ENCODE peak calls at places on chromosomes 16 and 17, in seven cellular contexts. W, L, F, V, E, I and N are unnamed samples.

GRCh38 chr17:79214940-79215604 is 140.4 kb downstream of the ENGASE start:
- DNase-seq in L (no peak), I (no peak), F (no peak), E (no peak), V (no peak), W (no peak), N (no peak)

GRCh38 chr17:32591428-32591827 is 104.6 kb downstream of the CDK5R1 start:
- DNase-seq in V (no peak), I (no peak), L (no peak), E (no peak), W (no peak), F (no peak), N (no peak)

GRCh38 chr17:40436631-40437030 is 6.6 kb upstream of the IGFBP4 start:
- DNase-seq in I (no peak), L (peak; percentile 0), V (no peak), E (no peak), W (no peak), F (no peak), N (no peak)

GRCh38 chr17:78561166-78561565 is 16.0 kb downstream of the DNAH17 start:
- DNase-seq in F (no peak), L (no peak), W (no peak), I (no peak), V (no peak), E (no peak), N (no peak)

GRCh38 chr17:42459983-42460300 is 1.3 kb downstream of the ATP6V0A1 start:
- DNase-seq in V (no peak), L (no peak), E (no peak), W (no peak), F (no peak), I (no peak), N (peak; percentile 31)

GRCh38 chr17:10022416-10022815 is 117.3 kb upstream of the RCVRN start:
- DNase-seq in I (no peak), F (peak; percentile 35), V (no peak), W (no peak), E (no peak), L (no peak), N (no peak)

GRCh38 chr16:21158208-21159110 is at the start of gene LDAF1:
- DNase-seq in W (peak; percentile 74), L (peak; percentile 79), E (peak; percentile 70), I (peak; percentile 26), F (peak; percentile 89), V (peak; percentile 85), N (peak; percentile 69)

GRCh38 chr16:68283840-68284595 is 19.7 kb downstream of the SLC7A6 start:
- DNase-seq in W (no peak), L (no peak), E (no peak), F (peak; percentile 56), I (no peak), V (no peak), N (no peak)

GRCh38 chr16:83990492-83990891 is 22.4 kb downstream of the NECAB2 start:
- DNase-seq in V (no peak), F (no peak), I (no peak), W (no peak), L (no peak), E (no peak), N (no peak)

GRCh38 chr16:15498427-15499175 is 64.2 kb downstream of the BMERB1 start:
- DNase-seq in L (no peak), W (no peak), V (no peak), I (no peak), F (no peak), E (no peak), N (no peak)

GRCh38 chr16:14284930-14285541 is 213.9 kb downstream of the MRTFB start:
- DNase-seq in I (no peak), W (no peak), F (no peak), E (no peak), V (no peak), L (no peak), N (no peak)